ENCODE peak calls at places on chromosomes 2 and 18, in six cellular contexts. W is kidney tubule cell; B is nephron progenitor cell; Z is stimulated activated CD4-positive, alpha-beta T cell treated with anti-CD3 and anti-CD28 coated beads, Interleukin-2, amount 100 ng/mL, for 48 hours; T is RPMI8226; C is endothelial cell. I is an unnamed sample.

GRCh38 chr2:226835420-226835795 is 446 bp upstream of the RHBDD1 start:
- DNase-seq in T (peak; percentile 29), W (no peak), B (peak; percentile 41), Z (peak; percentile 24), C (peak; percentile 66), I (peak; percentile 6)

GRCh38 chr2:70570041-70570661 is 16.5 kb upstream of the TGFA start:
- DNase-seq in W (peak; percentile 96), Z (no peak), B (no peak), C (no peak), T (no peak), I (no peak)

GRCh38 chr2:171394164-171394725 is 39.5 kb downstream of the METTL8 start:
- DNase-seq in T (no peak), W (no peak), Z (no peak), B (no peak), C (no peak), I (no peak)

GRCh38 chr2:219570924-219571310 is 422 bp downstream of the OBSL1 start:
- DNase-seq in B (peak; percentile 50), C (no peak), W (peak; percentile 15), T (no peak), Z (no peak), I (no peak)

GRCh38 chr2:24491626-24492282 is 700 bp downstream of the NCOA1 start:
- DNase-seq in Z (peak; percentile 35), T (peak; percentile 42), W (peak; percentile 38), B (peak; percentile 75), C (peak; percentile 66), I (peak; percentile 50)

GRCh38 chr2:220034356-220035121 is 407.1 kb downstream of the SLC4A3 start:
- DNase-seq in W (peak; percentile 57), C (no peak), T (no peak), B (no peak), Z (no peak), I (no peak)

GRCh38 chr2:120344214-120344990 is 1.5 kb upstream of the INHBB start:
- DNase-seq in B (peak; percentile 55), T (peak; percentile 53), Z (no peak), W (no peak), C (peak; percentile 52), I (no peak)

GRCh38 chr2:21233178-21233577 is 109.4 kb downstream of the TDRD15 start:
- DNase-seq in Z (no peak), B (no peak), C (no peak), W (no peak), T (no peak), I (no peak)

GRCh38 chr2:172074254-172074653 is 11.1 kb upstream of the DLX1 start:
- DNase-seq in W (no peak), Z (no peak), T (no peak), C (no peak), B (no peak), I (no peak)

GRCh38 chr18:10588975-10589374 is 63.1 kb downstream of the NAPG start:
- DNase-seq in C (no peak), W (no peak), Z (no peak), T (no peak), B (no peak), I (no peak)

GRCh38 chr2:2655451-2655850 is 324.4 kb upstream of the MYT1L start:
- DNase-seq in B (no peak), C (no peak), Z (no peak), W (no peak), T (peak; percentile 56), I (no peak)

GRCh38 chr2:178449700-178450573 is 1.0 kb downstream of the PRKRA start:
- DNase-seq in Z (no peak), C (no peak), T (no peak), B (no peak), W (no peak), I (no peak)

GRCh38 chr2:86284987-86285386 is 52.4 kb downstream of the REEP1 start:
- DNase-seq in Z (no peak), W (no peak), C (no peak), T (no peak), B (no peak), I (no peak)

GRCh38 chr18:27712066-27712465 is 464.9 kb downstream of the CDH2 start:
- DNase-seq in B (no peak), Z (no peak), W (no peak), C (no peak), T (no peak), I (no peak)

GRCh38 chr2:7881038-7881437 is 800.8 kb upstream of the ID2 start:
- DNase-seq in B (no peak), Z (no peak), C (no peak), T (no peak), W (peak; percentile 87), I (no peak)

GRCh38 chr2:191170301-191170636 is 19.5 kb upstream of the STAT4 start:
- DNase-seq in C (no peak), T (no peak), W (peak; percentile 42), Z (no peak), B (no peak), I (no peak)

GRCh38 chr2:232454630-232455029 is 1.3 kb upstream of the ALPI start:
- DNase-seq in Z (no peak), B (no peak), C (no peak), W (no peak), T (no peak), I (no peak)

GRCh38 chr2:231357931-231358330 is 37.6 kb upstream of the B3GNT7 start:
- DNase-seq in C (no peak), Z (no peak), T (no peak), B (no peak), W (no peak), I (no peak)

GRCh38 chr2:72154386-72154785 is 6.7 kb upstream of the CYP26B1 start:
- DNase-seq in Z (no peak), W (no peak), T (no peak), B (no peak), C (no peak), I (no peak)

GRCh38 chr2:155830817-155831579 is 501.5 kb downstream of the NR4A2 start:
- DNase-seq in T (no peak), B (no peak), W (no peak), C (no peak), Z (no peak), I (no peak)

GRCh38 chr2:626491-627339 is 50.5 kb downstream of the TMEM18 start:
- DNase-seq in C (no peak), B (no peak), T (no peak), Z (no peak), W (no peak), I (no peak)

GRCh38 chr2:215696998-215697397 is 261.1 kb upstream of the FN1 start:
- DNase-seq in W (no peak), T (peak; percentile 10), C (no peak), B (no peak), Z (no peak), I (no peak)

GRCh38 chr2:235458839-235459273 is 35.0 kb upstream of the AGAP1 start:
- DNase-seq in W (peak; percentile 96), B (no peak), T (no peak), C (peak; percentile 10), Z (no peak), I (no peak)

GRCh38 chr2:112941753-112942653 is 31.0 kb downstream of the IL37 start:
- DNase-seq in W (peak; percentile 82), B (peak; percentile 82), C (peak; percentile 85), Z (peak; percentile 74), T (peak; percentile 80), I (peak; percentile 53)

GRCh38 chr2:65658871-65659270 is 226.5 kb upstream of the SPRED2 start:
- DNase-seq in C (no peak), Z (no peak), W (peak; percentile 68), B (no peak), T (no peak), I (no peak)

GRCh38 chr2:223123859-223124610 is 72.0 kb downstream of the KCNE4 start:
- DNase-seq in T (no peak), B (no peak), Z (no peak), W (no peak), C (no peak), I (no peak)

GRCh38 chr2:39994151-39994550 is 215.1 kb upstream of the THUMPD2 start:
- DNase-seq in W (peak; percentile 68), T (no peak), B (no peak), C (no peak), Z (no peak), I (no peak)